ENCODE peak calls at places on chromosomes 2 and 18, in four cellular contexts. H is A549, A is K562, I is HepG2. J is an unnamed sample.

GRCh38 chr2:180240774-180241173 is 233.7 kb upstream of the CWC22 start:
- DNase-seq in H (peak; percentile 20), A (no peak), I (no peak), J (no peak)

GRCh38 chr2:10378189-10378588 is 69.9 kb downstream of the ODC1 start:
- DNase-seq in H (no peak), A (no peak), I (no peak), J (no peak)

GRCh38 chr2:241859436-241860183 is 916 bp upstream of the PDCD1 start:
- DNase-seq in H (no peak), A (peak; percentile 44), I (no peak), J (no peak)

GRCh38 chr2:121502781-121503180 is 27.9 kb upstream of the RNU4ATAC start:
- DNase-seq in H (no peak), A (no peak), I (no peak), J (no peak)

GRCh38 chr2:25698752-25699151 is 25.4 kb upstream of the DTNB start:
- DNase-seq in H (no peak), A (no peak), I (no peak), J (no peak)

GRCh38 chr2:154554046-154554445 is 144.4 kb upstream of the KCNJ3 start:
- DNase-seq in H (no peak), A (no peak), I (no peak), J (no peak)

GRCh38 chr2:170362313-170362795 is 184.4 kb downstream of the MYO3B start:
- DNase-seq in H (no peak), A (peak; percentile 34), I (no peak), J (no peak)

GRCh38 chr18:1488957-1489356 is 584.3 kb downstream of the ADCYAP1 start:
- DNase-seq in H (no peak), A (no peak), I (no peak), J (no peak)

GRCh38 chr2:41579811-41580210 is 468.0 kb upstream of the PKDCC start:
- DNase-seq in H (no peak), A (no peak), I (no peak), J (no peak)

GRCh38 chr2:76895469-76895868 is 626.7 kb downstream of the LRRTM4 start:
- DNase-seq in H (peak; percentile 3), A (no peak), I (peak; percentile 82), J (no peak)

GRCh38 chr18:11591957-11592356 is 17.4 kb upstream of the SLC35G4 start:
- DNase-seq in H (no peak), A (no peak), I (no peak), J (no peak)

GRCh38 chr2:24754985-24755690 is 38.1 kb downstream of the PTRHD1 start:
- DNase-seq in H (no peak), A (no peak), I (peak; percentile 9), J (no peak)

GRCh38 chr18:55634545-55634944 is 46.6 kb upstream of the TCF4 start:
- DNase-seq in H (no peak), A (no peak), I (no peak), J (no peak)

GRCh38 chr2:19478441-19478840 is 120.0 kb upstream of the OSR1 start:
- DNase-seq in H (peak; percentile 50), A (no peak), I (no peak), J (no peak)

GRCh38 chr2:96409543-96410184 is 74.1 kb downstream of the NCAPH start:
- DNase-seq in H (no peak), A (no peak), I (no peak), J (no peak)

GRCh38 chr2:55887351-55887750 is 36.2 kb downstream of the EFEMP1 start:
- DNase-seq in H (no peak), A (no peak), I (no peak), J (no peak)

GRCh38 chr2:61377046-61377445 is 93.8 kb downstream of the USP34 start:
- DNase-seq in H (no peak), A (no peak), I (no peak), J (no peak)

GRCh38 chr18:74114206-74114605 is 33.4 kb downstream of the FBXO15 start:
- DNase-seq in H (no peak), A (no peak), I (no peak), J (no peak)

GRCh38 chr2:31296641-31297287 is 62.8 kb downstream of the EHD3 start:
- DNase-seq in H (no peak), A (no peak), I (no peak), J (no peak)

GRCh38 chr2:241255542-241256167 is 59.8 kb downstream of the HDLBP start:
- DNase-seq in H (no peak), A (no peak), I (no peak), J (no peak)

GRCh38 chr2:240721596-240722180 is 30.0 kb downstream of the AQP12A start:
- DNase-seq in H (no peak), A (no peak), I (no peak), J (no peak)

GRCh38 chr2:205495819-205496218 is 186.5 kb upstream of the NRP2 start:
- DNase-seq in H (no peak), A (no peak), I (no peak), J (no peak)

GRCh38 chr2:106168657-106169056 is 25.4 kb downstream of the UXS1 start:
- DNase-seq in H (no peak), A (no peak), I (no peak), J (no peak)

GRCh38 chr18:13548106-13548819 is 178.1 kb downstream of the FAM210A start:
- DNase-seq in H (no peak), A (no peak), I (no peak), J (no peak)

DNA sequence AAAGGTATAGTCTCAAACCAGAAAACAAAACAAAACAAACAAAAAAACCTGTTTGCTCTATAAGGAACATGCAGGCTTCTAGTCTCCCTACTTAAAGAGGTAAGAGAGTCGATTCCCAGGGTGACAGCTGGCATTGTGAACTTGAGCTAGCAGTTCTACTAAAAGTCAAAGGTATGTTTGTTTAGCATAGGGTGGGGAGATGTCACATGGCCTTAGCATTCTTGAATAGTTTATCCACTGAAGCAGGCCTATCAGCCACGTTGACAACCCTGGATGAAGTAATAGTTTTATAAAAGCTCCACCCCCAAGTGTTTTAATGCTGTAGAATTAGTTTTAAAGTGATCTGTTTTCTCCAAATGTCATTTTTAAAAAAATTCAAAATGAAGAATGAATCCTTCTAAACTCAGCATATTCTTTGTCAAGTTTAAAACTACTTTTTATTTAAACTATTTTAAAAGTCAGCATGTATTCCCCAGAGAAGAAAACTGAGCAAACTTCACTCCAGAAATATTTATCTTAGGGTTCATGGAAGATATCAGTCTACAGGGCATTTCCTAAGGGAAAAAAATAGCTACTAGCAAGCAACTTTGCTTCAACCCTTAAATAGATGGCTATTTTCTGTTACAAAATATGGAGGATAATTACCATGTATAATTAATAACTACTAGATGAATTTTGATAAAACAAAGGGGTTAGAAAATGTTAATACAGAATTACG is 1.7 kb downstream of the MYOM1 start:
- DNase-seq in H (peak; percentile 83), A (peak; percentile 57), I (peak; percentile 96), J (no peak)
- TF ChIP-seq NR3C1 in H (no peak), A (no peak), I (no peak), J (no peak)

GRCh38 chr2:120175000-120175581 is 48.1 kb downstream of the TMEM185B start:
- DNase-seq in H (peak; percentile 54), A (peak; percentile 68), I (peak; percentile 70), J (no peak)

GRCh38 chr2:120177973-120178372 is 45.2 kb downstream of the TMEM185B start:
- DNase-seq in H (no peak), A (no peak), I (no peak), J (no peak)

GRCh38 chr2:120180066-120180465 is 43.1 kb downstream of the TMEM185B start:
- DNase-seq in H (no peak), A (no peak), I (no peak), J (peak; percentile 29)

GRCh38 chr2:120176526-120176925 is 46.7 kb downstream of the TMEM185B start:
- DNase-seq in H (no peak), A (no peak), I (no peak), J (no peak)

DNA sequence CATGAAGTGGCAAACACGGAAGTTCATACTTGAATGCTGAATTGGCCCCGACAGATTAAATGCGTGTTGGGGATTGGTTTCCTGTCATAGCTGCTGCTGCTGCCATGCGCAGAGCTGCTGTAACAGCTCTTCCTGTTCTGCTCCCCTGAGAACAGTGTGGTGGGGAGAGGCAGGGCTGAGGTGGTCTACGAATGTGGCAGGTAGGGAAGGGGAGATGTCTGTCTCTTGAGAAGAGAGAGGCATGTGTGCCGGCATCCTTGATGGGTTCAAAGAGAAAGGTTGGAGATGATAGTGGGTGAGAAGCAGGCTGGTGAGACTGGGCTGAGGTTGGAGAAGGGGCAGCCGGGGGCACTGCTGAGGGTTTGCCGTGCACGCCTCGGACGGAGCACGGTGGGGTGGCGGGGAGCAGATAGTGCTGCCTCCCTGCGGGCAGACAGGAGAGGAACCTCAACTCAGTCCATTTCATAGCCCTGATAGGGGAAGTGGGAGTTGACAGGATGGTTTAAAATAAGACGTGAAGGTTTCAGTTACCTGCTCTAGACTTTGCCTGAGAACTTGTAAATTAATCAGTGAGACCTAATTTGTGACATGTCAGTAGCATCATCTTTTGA is 46.1 kb downstream of the TMEM185B start:
- DNase-seq in H (no peak), A (peak; percentile 51), I (no peak), J (peak; percentile 44)
- TF ChIP-seq NR3C1 in H (no peak), A (no peak), I (no peak), J (no peak)

DNA sequence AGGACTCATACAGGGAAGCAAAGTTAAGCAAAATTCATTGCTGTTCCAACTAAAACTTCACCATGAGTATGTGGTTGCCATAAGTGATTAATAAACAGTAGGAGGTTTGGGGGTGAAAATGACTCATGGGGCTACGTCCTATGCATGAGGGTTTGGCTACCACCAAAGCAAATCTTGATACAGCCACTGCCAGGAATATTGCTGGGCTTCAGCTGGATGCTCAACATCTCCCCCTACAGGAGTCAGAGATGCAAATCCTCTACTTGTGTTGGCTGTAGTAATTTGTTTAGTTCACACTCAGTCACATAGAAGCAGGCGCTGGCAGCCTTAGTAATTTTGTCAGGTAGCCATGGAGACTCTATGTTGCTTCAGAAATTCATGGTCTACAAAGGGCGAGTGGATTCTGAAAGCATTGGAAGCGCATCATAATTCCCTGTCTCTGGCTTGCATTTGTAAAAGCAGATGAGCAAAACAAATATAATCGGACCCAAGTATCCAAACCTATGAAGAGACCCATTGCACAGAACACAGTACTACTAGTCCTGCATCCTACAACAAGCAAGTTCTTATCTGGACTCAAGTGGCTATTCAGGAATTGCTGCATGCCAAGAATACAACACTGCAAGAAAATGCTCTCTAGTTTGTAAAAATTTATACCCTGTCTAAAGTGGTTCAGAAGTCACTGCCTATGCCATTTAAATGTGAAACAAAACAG is 76.0 kb downstream of the CD28 start:
- DNase-seq in H (peak; percentile 79), A (peak; percentile 44), I (peak; percentile 78), J (peak; percentile 53)
- TF ChIP-seq NR3C1 in H (no peak), A (no peak), I (no peak), J (no peak)

DNA sequence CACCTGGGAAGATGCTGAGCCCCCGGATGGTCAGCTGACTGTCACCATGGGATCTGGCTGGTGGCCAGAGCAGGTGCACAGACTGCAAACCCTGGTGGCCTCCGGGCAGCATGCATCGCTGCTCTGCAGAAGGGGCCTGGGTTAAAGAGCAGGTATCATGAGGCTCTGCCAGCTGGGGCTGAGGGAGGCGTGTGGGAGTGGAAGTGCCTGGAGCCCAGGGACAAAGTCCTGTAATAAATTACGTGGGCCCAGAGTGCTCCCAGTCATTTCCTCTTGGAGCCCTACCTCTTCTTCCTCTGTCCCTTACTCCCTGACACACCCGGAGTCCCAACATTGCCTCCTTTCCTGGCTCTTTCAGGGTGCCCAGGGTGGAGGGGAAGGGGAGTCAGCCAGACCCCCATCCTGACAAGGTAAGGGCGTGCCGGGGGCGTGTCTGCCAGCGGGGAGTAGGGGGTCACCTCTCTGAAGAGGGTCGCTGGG is at the start of gene MYO7B:
- DNase-seq in H (no peak), A (no peak), I (no peak), J (no peak)
- TF ChIP-seq NR3C1 in H (no peak), A (no peak), I (no peak), J (no peak)

DNA sequence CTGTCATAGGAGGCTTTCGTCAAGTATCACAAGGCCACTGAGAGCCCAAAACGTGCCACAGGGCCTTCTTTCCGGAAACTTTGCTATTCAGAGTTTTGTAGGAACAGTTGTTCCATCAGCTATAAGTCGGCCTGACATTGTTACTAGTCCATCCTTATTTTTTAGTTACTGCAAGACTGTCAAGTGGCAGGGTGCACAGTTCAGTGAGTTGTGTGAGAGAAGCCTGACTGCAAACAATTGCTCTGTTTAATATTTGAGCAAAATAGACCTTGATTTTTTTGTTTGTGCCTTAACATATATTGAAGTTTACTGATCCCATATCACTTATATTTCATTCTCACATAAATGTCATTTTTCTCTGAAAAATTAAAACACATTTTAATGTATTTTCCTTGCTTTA is 110.1 kb downstream of the GALNT1 start:
- DNase-seq in H (no peak), A (no peak), I (no peak), J (no peak)
- TF ChIP-seq NR3C1 in H (no peak), A (no peak), I (no peak), J (no peak)

J was measured in WTC11.